ENCODE peak calls at places on chromosomes 3 and 15, in six cellular contexts. Q is RPMI7951; U is activated naive CD8-positive, alpha-beta T cell treated with anti-CD3 and anti-CD28 coated beads, Interleukin-2, amount 50 U/mL, for 24 hours; O is fibroblast of the aortic adventitia; V is stimulated activated CD8-positive, alpha-beta memory T cell treated with anti-CD3 and anti-CD28 coated beads, Interleukin-4, amount 100 ng/mL, for 24 hours; E is astrocyte. Z is an unnamed sample.

GRCh38 chr15:95929232-95929846 is 401.2 kb upstream of the NR2F2 start:
- DNase-seq in Q (peak), U (no peak), O (no peak), V (no peak), E (peak), Z (no peak)

GRCh38 chr15:52567886-52568568 is 803 bp downstream of the ARPP19 start:
- DNase-seq in Q (peak), U (peak), O (peak), V (peak), E (no peak), Z (peak)

GRCh38 chr3:123816673-123817207 is 67.4 kb downstream of the MYLK start:
- DNase-seq in Q (peak), U (no peak), O (peak), V (no peak), E (peak), Z (no peak)

GRCh38 chr15:32730677-32731654 is 13.2 kb downstream of the GREM1 start:
- DNase-seq in Q (peak), U (peak), O (no peak), V (no peak), E (no peak), Z (peak)

GRCh38 chr3:111956995-111957736 is 21.7 kb upstream of the ABHD10 start:
- DNase-seq in Q (no peak), U (no peak), O (no peak), V (no peak), E (no peak), Z (no peak)

GRCh38 chr3:30581982-30582381 is 24.4 kb upstream of the TGFBR2 start:
- DNase-seq in Q (no peak), U (no peak), O (no peak), V (no peak), E (no peak), Z (no peak)

GRCh38 chr3:14220933-14221332 is 42.3 kb downstream of the LSM3 start:
- DNase-seq in Q (no peak), U (no peak), O (no peak), V (no peak), E (no peak), Z (no peak)

GRCh38 chr3:28117598-28117997 is 123.8 kb upstream of the CMC1 start:
- DNase-seq in Q (no peak), U (no peak), O (no peak), V (no peak), E (no peak), Z (no peak)

GRCh38 chr15:52179278-52180195 is 11.7 kb downstream of the GNB5 start:
- DNase-seq in Q (peak), U (peak), O (peak), V (peak), E (peak), Z (peak)

GRCh38 chr3:127473244-127474024 is 117.1 kb downstream of the TPRA1 start:
- DNase-seq in Q (no peak), U (peak), O (no peak), V (no peak), E (no peak), Z (peak)

GRCh38 chr3:165983284-165983683 is 146.1 kb upstream of the BCHE start:
- DNase-seq in Q (no peak), U (no peak), O (no peak), V (no peak), E (peak), Z (no peak)

GRCh38 chr3:153911111-153911510 is 210.1 kb upstream of the ARHGEF26 start:
- DNase-seq in Q (no peak), U (no peak), O (no peak), V (no peak), E (no peak), Z (no peak)

GRCh38 chr3:142077859-142078500 is 71.4 kb downstream of the TFDP2 start:
- DNase-seq in Q (no peak), U (no peak), O (no peak), V (no peak), E (no peak), Z (no peak)

GRCh38 chr15:77420610-77421369 is at the start of gene HMG20A:
- DNase-seq in Q (peak), U (peak), O (peak), V (peak), E (peak), Z (peak)

GRCh38 chr15:50665938-50666337 is 20.7 kb downstream of the TRPM7 start:
- DNase-seq in Q (no peak), U (no peak), O (no peak), V (no peak), E (no peak), Z (no peak)

GRCh38 chr15:72302955-72303354 is 17.0 kb downstream of the CELF6 start:
- DNase-seq in Q (no peak), U (no peak), O (peak), V (no peak), E (no peak), Z (no peak)

GRCh38 chr3:195735036-195735695 is 14.4 kb downstream of the MUC20 start:
- DNase-seq in Q (no peak), U (no peak), O (no peak), V (no peak), E (no peak), Z (no peak)

GRCh38 chr3:43776101-43776500 is 85.4 kb downstream of the ABHD5 start:
- DNase-seq in Q (no peak), U (no peak), O (no peak), V (no peak), E (no peak), Z (no peak)

GRCh38 chr3:101124125-101124524 is 130.9 kb upstream of the ABI3BP start:
- DNase-seq in Q (no peak), U (no peak), O (no peak), V (no peak), E (no peak), Z (no peak)

GRCh38 chr3:58052373-58053273 is 44.4 kb downstream of the FLNB start:
- DNase-seq in Q (peak), U (peak), O (peak), V (peak), E (peak), Z (peak)

GRCh38 chr3:138850151-138850550 is 15.4 kb upstream of the PIK3CB start:
- DNase-seq in Q (peak), U (no peak), O (peak), V (no peak), E (peak), Z (peak)

GRCh38 chr3:84601303-84601702 is 357.5 kb upstream of the CADM2 start:
- DNase-seq in Q (no peak), U (no peak), O (no peak), V (no peak), E (no peak), Z (no peak)

GRCh38 chr3:178203152-178203551 is 333.1 kb upstream of the KCNMB2 start:
- DNase-seq in Q (no peak), U (no peak), O (peak), V (no peak), E (peak), Z (no peak)

GRCh38 chr3:64355473-64355872 is 130.2 kb upstream of the PRICKLE2 start:
- DNase-seq in Q (peak), U (no peak), O (peak), V (no peak), E (peak), Z (no peak)

GRCh38 chr3:13427662-13428603 is 7.8 kb upstream of the NUP210 start:
- DNase-seq in Q (no peak), U (no peak), O (no peak), V (no peak), E (no peak), Z (no peak)

GRCh38 chr3:7630925-7631324 is 770.0 kb downstream of the GRM7 start:
- DNase-seq in Q (peak), U (no peak), O (peak), V (no peak), E (peak), Z (peak)

GRCh38 chr3:153373571-153373970 is 211.5 kb downstream of the RAP2B start:
- DNase-seq in Q (no peak), U (no peak), O (peak), V (no peak), E (no peak), Z (no peak)

GRCh38 chr3:127848131-127849129 is 26.1 kb upstream of the MGLL start:
- DNase-seq in Q (no peak), U (no peak), O (peak), V (no peak), E (no peak), Z (no peak)

GRCh38 chr3:173930251-173930650 is 532.7 kb downstream of the NLGN1 start:
- DNase-seq in Q (no peak), U (no peak), O (no peak), V (no peak), E (no peak), Z (no peak)

GRCh38 chr3:14789221-14789620 is 29.5 kb upstream of the FGD5 start:
- DNase-seq in Q (no peak), U (no peak), O (no peak), V (no peak), E (no peak), Z (no peak)

GRCh38 chr3:110946810-110947209 is 124.8 kb upstream of the NECTIN3 start:
- DNase-seq in Q (no peak), U (no peak), O (no peak), V (no peak), E (no peak), Z (no peak)

GRCh38 chr3:167380004-167380689 is at the start of gene ZBBX:
- DNase-seq in Q (peak), U (peak), O (peak), V (peak), E (peak), Z (peak)

Z was measured in stomach.